ENCODE peak calls at places on chromosome 4, in ten cellular contexts. R is suprapubic skin, T is hepatocyte, J is colonic mucosa, H is right cardiac atrium, A is neural progenitor cell, U is pancreas, N is A673, P is stomach, Y is left ventricle myocardium inferior. E is an unnamed sample.

GRCh38 chr4:83364312-83364711 is 29.7 kb upstream of the HPSE start:
- DNase-seq in R (no peak), T (no peak), J (no peak), H (no peak), A (no peak), U (no peak), N (no peak), P (no peak), Y (no peak), E (no peak)

GRCh38 chr4:44679060-44679459 is 840 bp downstream of the GUF1 start:
- DNase-seq in R (no peak), T (no peak), J (no peak), H (no peak), A (no peak), U (no peak), N (no peak), P (no peak), Y (no peak), E (no peak)

GRCh38 chr4:79182209-79182608 is 143.7 kb downstream of the NAA11 start:
- DNase-seq in R (no peak), T (no peak), J (no peak), H (no peak), A (no peak), U (no peak), N (no peak), P (no peak), Y (no peak), E (no peak)

GRCh38 chr4:7539659-7540058 is 104.9 kb upstream of the PSAPL1 start:
- DNase-seq in R (no peak), T (peak; percentile 23), J (no peak), H (no peak), A (peak; percentile 29), U (no peak), N (peak; percentile 54), P (no peak), Y (no peak), E (no peak)

GRCh38 chr4:113311047-113311446 is 261.6 kb downstream of the ANK2 start:
- DNase-seq in R (no peak), T (no peak), J (no peak), H (no peak), A (no peak), U (no peak), N (no peak), P (no peak), Y (no peak), E (no peak)

GRCh38 chr4:87268401-87268800 is 48.0 kb upstream of the KLHL8 start:
- DNase-seq in R (no peak), T (no peak), J (no peak), H (no peak), A (no peak), U (no peak), N (no peak), P (no peak), Y (no peak), E (no peak)

GRCh38 chr4:35689866-35690265 is 554.4 kb downstream of the ARAP2 start:
- DNase-seq in R (no peak), T (no peak), J (no peak), H (no peak), A (peak; percentile 16), U (no peak), N (no peak), P (no peak), Y (no peak), E (no peak)

GRCh38 chr4:28354874-28355273 is 1494.2 kb downstream of the STIM2 start:
- DNase-seq in R (no peak), T (no peak), J (no peak), H (no peak), A (peak; percentile 56), U (no peak), N (peak; percentile 92), P (no peak), Y (no peak), E (no peak)

GRCh38 chr4:146742416-146742815 is 103.7 kb downstream of the POU4F2 start:
- DNase-seq in R (no peak), T (no peak), J (no peak), H (no peak), A (no peak), U (no peak), N (no peak), P (no peak), Y (no peak), E (no peak)

GRCh38 chr4:170025523-170026252 is 507 bp downstream of the MFAP3L start:
- DNase-seq in R (peak; percentile 69), T (peak; percentile 40), J (peak; percentile 21), H (peak; percentile 57), A (peak; percentile 58), U (no peak), N (peak; percentile 18), P (no peak), Y (no peak), E (no peak)

GRCh38 chr4:187504974-187505797 is 490.4 kb upstream of the ZFP42 start:
- DNase-seq in R (no peak), T (peak; percentile 59), J (no peak), H (no peak), A (peak; percentile 50), U (no peak), N (no peak), P (no peak), Y (no peak), E (no peak)

GRCh38 chr4:175542787-175543186 is 269.3 kb downstream of the GPM6A start:
- DNase-seq in R (no peak), T (no peak), J (no peak), H (no peak), A (no peak), U (no peak), N (peak; percentile 31), P (no peak), Y (no peak), E (no peak)

GRCh38 chr4:101175896-101176676 is 171.2 kb downstream of the PPP3CA start:
- DNase-seq in R (no peak), T (no peak), J (peak; percentile 79), H (no peak), A (no peak), U (no peak), N (no peak), P (no peak), Y (no peak), E (no peak)

GRCh38 chr4:138202686-138203085 is 39.5 kb downstream of the SLC7A11 start:
- DNase-seq in R (no peak), T (no peak), J (no peak), H (no peak), A (no peak), U (no peak), N (no peak), P (no peak), Y (no peak), E (no peak)

GRCh38 chr4:76090241-76090691 is 15.8 kb downstream of the ART3 start:
- DNase-seq in R (no peak), T (peak; percentile 34), J (peak; percentile 22), H (no peak), A (no peak), U (no peak), N (no peak), P (no peak), Y (no peak), E (peak; percentile 44)

GRCh38 chr4:110637408-110638131 is 14.7 kb upstream of the PITX2 start:
- DNase-seq in R (no peak), T (peak; percentile 68), J (no peak), H (no peak), A (peak; percentile 68), U (no peak), N (peak; percentile 34), P (no peak), Y (no peak), E (no peak)
- H3K27me3 ChIP-seq in R (peaks cover 97% of the 10 kb centered on the region), T (peaks cover 80% of the 10 kb centered on the region), J (peaks cover 84% of the 10 kb centered on the region), H (peaks cover 3% of the 10 kb centered on the region), A (peaks cover 100% of the 10 kb centered on the region), U (peaks cover 24% of the 10 kb centered on the region), N (peaks cover 14% of the 10 kb centered on the region), P (peaks cover 28% of the 10 kb centered on the region), Y (peaks cover 100% of the 10 kb centered on the region), E (peaks cover 6% of the 10 kb centered on the region)

GRCh38 chr4:10144971-10145370 is 28.4 kb upstream of the WDR1 start:
- DNase-seq in R (no peak), T (no peak), J (no peak), H (no peak), A (no peak), U (no peak), N (no peak), P (no peak), Y (no peak), E (no peak)
- H3K4me1 ChIP-seq in R (no peaks in the 10 kb centered on the region), T (no peaks in the 10 kb centered on the region), J (no peaks in the 10 kb centered on the region), H (no peaks in the 10 kb centered on the region), A (no peaks in the 10 kb centered on the region), U (no peaks in the 10 kb centered on the region), N (no peaks in the 10 kb centered on the region), P (no peaks in the 10 kb centered on the region), Y (no peaks in the 10 kb centered on the region), E (no peaks in the 10 kb centered on the region)

GRCh38 chr4:1077711-1078477 is 35.5 kb downstream of the RNF212 start:
- DNase-seq in R (peak; percentile 51), T (peak; percentile 3), J (no peak), H (no peak), A (no peak), U (no peak), N (no peak), P (no peak), Y (no peak), E (no peak)
- H3K27me3 ChIP-seq in R (peaks cover 15% of the 10 kb centered on the region), T (no peaks in the 10 kb centered on the region), J (no peaks in the 10 kb centered on the region), H (no peaks in the 10 kb centered on the region), A (peaks cover 3% of the 10 kb centered on the region), U (no peaks in the 10 kb centered on the region), N (peaks cover 7% of the 10 kb centered on the region), P (no peaks in the 10 kb centered on the region), Y (peaks cover 65% of the 10 kb centered on the region), E (no peaks in the 10 kb centered on the region)

GRCh38 chr4:184356366-184356765 is 118.0 kb downstream of the IRF2 start:
- DNase-seq in R (no peak), T (no peak), J (no peak), H (no peak), A (no peak), U (no peak), N (no peak), P (no peak), Y (no peak), E (no peak)

GRCh38 chr4:184357164-184357563 is 117.2 kb downstream of the IRF2 start:
- DNase-seq in R (no peak), T (no peak), J (no peak), H (no peak), A (no peak), U (no peak), N (no peak), P (no peak), Y (no peak), E (no peak)

GRCh38 chr4:184357783-184358182 is 116.6 kb downstream of the IRF2 start:
- DNase-seq in R (no peak), T (no peak), J (peak; percentile 3), H (no peak), A (no peak), U (no peak), N (no peak), P (no peak), Y (no peak), E (no peak)

GRCh38 chr4:184355111-184355604 is 119.2 kb downstream of the IRF2 start:
- DNase-seq in R (no peak), T (peak; percentile 56), J (peak; percentile 47), H (peak; percentile 78), A (no peak), U (no peak), N (peak; percentile 98), P (no peak), Y (no peak), E (peak; percentile 45)

DNA sequence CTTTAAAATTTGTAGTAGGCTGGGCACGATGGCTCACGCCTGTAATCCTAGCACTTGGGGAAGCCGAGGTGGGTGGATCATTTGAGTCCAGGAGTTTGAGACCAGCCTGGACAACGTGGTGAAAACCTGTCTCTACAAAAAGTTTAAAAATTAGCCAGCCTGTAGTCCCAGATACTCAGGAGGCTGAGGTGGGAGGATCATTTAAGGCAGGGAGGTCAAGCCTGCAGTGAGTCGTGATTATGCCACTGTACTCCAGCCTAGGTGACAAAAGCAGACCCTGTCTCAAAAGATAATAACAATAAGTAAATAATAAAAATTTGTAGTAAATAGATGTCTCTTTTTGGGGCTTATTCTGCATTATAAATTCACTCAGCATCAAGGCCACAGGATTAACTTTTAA is 118.5 kb downstream of the IRF2 start:
- DNase-seq in R (no peak), T (no peak), J (no peak), H (no peak), A (no peak), U (no peak), N (no peak), P (no peak), Y (no peak), E (no peak)
- H3K4me1 ChIP-seq in R (peaks cover 25% of the 10 kb centered on the region), T (peaks cover 23% of the 10 kb centered on the region), J (no peaks in the 10 kb centered on the region), H (peaks cover 11% of the 10 kb centered on the region), A (no peaks in the 10 kb centered on the region), U (no peaks in the 10 kb centered on the region), N (peaks cover 64% of the 10 kb centered on the region), P (peaks cover 33% of the 10 kb centered on the region), Y (peaks cover 30% of the 10 kb centered on the region), E (peaks cover 3% of the 10 kb centered on the region)

E was measured in lung.